ENCODE peak calls at places on chromosomes 11 and 22, in eight cellular contexts. R, W, S, N, P, V, B and E are unnamed samples.

GRCh38 chr11:113553235-113553634 is 78.0 kb upstream of the DRD2 start:
- DNase-seq in B (no peak), R (no peak), S (no peak), N (no peak), P (no peak), V (peak; percentile 79), W (no peak), E (no peak)

GRCh38 chr11:9524001-9524400 is 49.5 kb upstream of the WEE1 start:
- DNase-seq in R (no peak), W (no peak), N (no peak), P (no peak), V (no peak), B (no peak), S (no peak), E (no peak)

GRCh38 chr11:1391165-1392010 is 1.7 kb downstream of the BRSK2 start:
- DNase-seq in B (peak; percentile 72), W (no peak), P (no peak), R (no peak), S (no peak), V (no peak), N (no peak), E (no peak)

GRCh38 chr11:126581871-126582270 is 226.4 kb downstream of the ST3GAL4 start:
- DNase-seq in N (no peak), S (no peak), V (no peak), B (no peak), W (no peak), R (no peak), P (no peak), E (no peak)

GRCh38 chr11:110121204-110121603 is 28.0 kb downstream of the ZC3H12C start:
- DNase-seq in P (no peak), R (no peak), V (peak; percentile 49), N (no peak), B (no peak), W (no peak), S (no peak), E (no peak)

GRCh38 chr11:91804057-91804456 is 420.6 kb upstream of the FAT3 start:
- DNase-seq in W (no peak), P (no peak), N (no peak), R (no peak), V (no peak), S (no peak), B (no peak), E (no peak)

GRCh38 chr22:50507421-50507990 is at the start of gene LMF2:
- DNase-seq in W (peak; percentile 91), V (peak; percentile 42), B (peak; percentile 89), N (peak; percentile 93), R (peak; percentile 94), S (peak; percentile 98), P (peak; percentile 87), E (peak; percentile 93)

GRCh38 chr11:88484873-88485621 is 147.5 kb upstream of the CTSC start:
- DNase-seq in B (peak; percentile 39), N (no peak), P (no peak), V (peak; percentile 54), R (no peak), S (peak; percentile 52), W (peak; percentile 33), E (no peak)

GRCh38 chr22:50190182-50190951 is 4.7 kb downstream of the TRABD start:
- DNase-seq in S (peak; percentile 43), N (no peak), R (peak; percentile 85), V (peak; percentile 65), B (peak; percentile 19), W (peak; percentile 89), P (peak; percentile 65), E (peak; percentile 91)

GRCh38 chr11:34685864-34686263 is 65.0 kb downstream of the EHF start:
- DNase-seq in N (no peak), W (no peak), B (no peak), R (no peak), S (no peak), V (no peak), P (no peak), E (no peak)

GRCh38 chr11:134376150-134376921 is 35.7 kb downstream of the B3GAT1 start:
- DNase-seq in V (no peak), N (peak; percentile 77), B (no peak), W (no peak), P (no peak), R (no peak), S (no peak), E (no peak)

GRCh38 chr11:73141031-73141308 is 1.1 kb downstream of the FCHSD2 start:
- DNase-seq in R (peak; percentile 31), B (no peak), V (no peak), P (no peak), N (no peak), W (peak; percentile 11), S (peak; percentile 18), E (peak; percentile 72)

GRCh38 chr11:93939084-93939780 is 81.9 kb upstream of the HEPHL1 start:
- DNase-seq in V (peak; percentile 98), B (no peak), W (no peak), R (no peak), N (no peak), S (no peak), P (no peak), E (no peak)

GRCh38 chr22:46592390-46592872 is 27.8 kb upstream of the GRAMD4 start:
- DNase-seq in N (no peak), B (no peak), W (peak; percentile 16), P (no peak), V (no peak), S (no peak), R (peak; percentile 70), E (no peak)

GRCh38 chr11:81197396-81197795 is 1536.3 kb downstream of the FAM181B start:
- DNase-seq in N (no peak), B (no peak), S (no peak), P (no peak), W (no peak), V (no peak), R (no peak), E (no peak)

GRCh38 chr22:42283288-42284229 is 13.1 kb upstream of the TCF20 start:
- DNase-seq in B (no peak), W (peak; percentile 45), P (no peak), N (peak; percentile 79), V (no peak), R (no peak), S (peak; percentile 68), E (no peak)

GRCh38 chr11:109695696-109696095 is 273.7 kb downstream of the C11orf87 start:
- DNase-seq in B (no peak), R (no peak), P (no peak), W (no peak), S (no peak), N (no peak), V (peak; percentile 83), E (no peak)

GRCh38 chr11:16859651-16860050 is 121.2 kb downstream of the C11orf58 start:
- DNase-seq in P (no peak), V (no peak), N (no peak), S (no peak), R (no peak), W (no peak), B (no peak), E (no peak)

GRCh38 chr11:70064726-70065317 is 13.3 kb upstream of the ANO1 start:
- DNase-seq in P (no peak), W (no peak), S (no peak), R (no peak), B (no peak), V (peak; percentile 37), N (no peak), E (no peak)

GRCh38 chr22:39502789-39503464 is 837 bp downstream of the MIEF1 start:
- DNase-seq in P (no peak), V (no peak), W (no peak), B (no peak), S (no peak), R (no peak), N (no peak), E (no peak)

GRCh38 chr11:102622258-102622657 is 2.9 kb downstream of the MMP20 start:
- DNase-seq in R (no peak), W (no peak), P (no peak), B (no peak), S (no peak), N (no peak), V (no peak), E (no peak)

GRCh38 chr22:43539572-43540533 is 128.0 kb downstream of the MPPED1 start:
- DNase-seq in P (no peak), B (no peak), S (no peak), W (no peak), N (no peak), V (no peak), R (no peak), E (peak; percentile 56)

GRCh38 chr22:28711820-28712777 is 29.5 kb downstream of the CHEK2 start:
- DNase-seq in P (no peak), V (peak; percentile 97), N (no peak), B (no peak), S (no peak), W (no peak), R (no peak), E (no peak)

GRCh38 chr22:27986937-27987336 is 67.9 kb upstream of the PITPNB start:
- DNase-seq in S (no peak), P (no peak), V (no peak), N (peak; percentile 22), B (no peak), R (no peak), W (no peak), E (no peak)

GRCh38 chr22:47066616-47066905 is 304.1 kb downstream of the TBC1D22A start:
- DNase-seq in N (no peak), R (no peak), W (no peak), S (no peak), B (no peak), P (no peak), V (no peak), E (no peak)

GRCh38 chr22:39453765-39454378 is 2.9 kb upstream of the MGAT3 start:
- DNase-seq in N (no peak), S (peak; percentile 49), V (no peak), P (no peak), R (no peak), W (no peak), B (no peak), E (no peak)

GRCh38 chr11:85815186-85815911 is 4.4 kb upstream of the SYTL2 start:
- DNase-seq in P (no peak), W (no peak), V (peak; percentile 77), R (no peak), B (no peak), S (no peak), N (no peak), E (no peak)

GRCh38 chr11:6129011-6129410 is 21.5 kb downstream of the OR56B4 start:
- DNase-seq in W (no peak), S (no peak), V (no peak), P (no peak), B (no peak), N (no peak), R (no peak), E (no peak)

GRCh38 chr11:69344570-69345145 is 50.7 kb downstream of the MYEOV start:
- DNase-seq in R (no peak), P (no peak), B (no peak), V (no peak), S (no peak), W (no peak), N (peak; percentile 24), E (peak; percentile 41)

GRCh38 chr22:35299217-35299716 is 427 bp upstream of the TOM1 start:
- DNase-seq in B (peak; percentile 41), S (no peak), N (no peak), W (no peak), R (no peak), V (peak; percentile 17), P (no peak), E (no peak)

GRCh38 chr22:38936562-38936961 is 20.8 kb upstream of the APOBEC3A start:
- DNase-seq in B (no peak), N (no peak), W (no peak), S (no peak), V (no peak), P (no peak), R (no peak), E (no peak)

GRCh38 chr11:59706518-59707285 is 6.9 kb downstream of the OR10V1 start:
- DNase-seq in R (no peak), P (no peak), S (no peak), W (no peak), N (no peak), B (no peak), V (peak; percentile 97), E (no peak)

GRCh38 chr22:21837184-21837979 is 30.1 kb downstream of the MAPK1 start:
- DNase-seq in N (no peak), S (peak; percentile 62), R (no peak), W (no peak), P (no peak), V (peak; percentile 72), B (no peak), E (no peak)

GRCh38 chr11:7457211-7457610 is 28.1 kb upstream of the OLFML1 start:
- DNase-seq in N (no peak), S (no peak), R (no peak), W (no peak), P (no peak), B (peak; percentile 12), V (peak; percentile 83), E (no peak)